ENCODE peak calls at places on chromosomes 13 and 19, in seven cellular contexts. H is H1, C is GM12878, P is HCT116, G is SK-N-SH, O is HepG2, I is K562. N is an unnamed sample.

GRCh38 chr13:68923995-68924394 is 1183.6 kb upstream of the ATXN8OS start:
- DNase-seq in H (no peak), C (no peak), P (no peak), G (no peak), O (no peak), I (no peak), N (no peak)

GRCh38 chr13:35712907-35713685 is 236.6 kb upstream of the MAB21L1 start:
- DNase-seq in H (no peak), C (no peak), P (no peak), G (peak), O (no peak), I (no peak), N (no peak)

GRCh38 chr19:39136225-39136940 is 10.8 kb downstream of the PAK4 start:
- DNase-seq in H (no peak), C (no peak), P (no peak), G (peak), O (no peak), I (no peak), N (no peak)

GRCh38 chr19:7489609-7490044 is 792 bp upstream of the PEX11G start:
- DNase-seq in H (no peak), C (no peak), P (no peak), G (no peak), O (no peak), I (peak), N (no peak)

GRCh38 chr13:43390101-43390500 is 366.7 kb downstream of the DNAJC15 start:
- DNase-seq in H (no peak), C (no peak), P (no peak), G (no peak), O (no peak), I (no peak), N (no peak)

GRCh38 chr13:70394149-70394548 is 285.9 kb upstream of the KLHL1 start:
- DNase-seq in H (peak), C (no peak), P (no peak), G (no peak), O (no peak), I (no peak), N (no peak)

GRCh38 chr13:26221399-26221720 is 754 bp downstream of the RNF6 start:
- DNase-seq in H (no peak), C (no peak), P (no peak), G (no peak), O (no peak), I (no peak), N (no peak)

GRCh38 chr19:6042776-6043726 is 65.1 kb upstream of the RANBP3 start:
- DNase-seq in H (no peak), C (no peak), P (no peak), G (no peak), O (no peak), I (no peak), N (no peak)

GRCh38 chr13:30074955-30075614 is 224.7 kb upstream of the UBL3 start:
- DNase-seq in H (no peak), C (no peak), P (no peak), G (no peak), O (no peak), I (no peak), N (no peak)

GRCh38 chr13:50094615-50095293 is 79.5 kb downstream of the KCNRG start:
- DNase-seq in H (no peak), C (no peak), P (no peak), G (no peak), O (no peak), I (no peak), N (no peak)

GRCh38 chr19:35038623-35039512 is 2.7 kb upstream of the HPN start:
- DNase-seq in H (no peak), C (no peak), P (no peak), G (peak), O (no peak), I (no peak), N (no peak)

GRCh38 chr13:40665061-40665753 is 1.2 kb downstream of the FOXO1 start:
- DNase-seq in H (no peak), C (no peak), P (no peak), G (peak), O (no peak), I (peak), N (peak)

GRCh38 chr19:13055213-13056051 is 47.2 kb downstream of the LYL1 start:
- DNase-seq in H (no peak), C (no peak), P (no peak), G (peak), O (no peak), I (no peak), N (no peak)

GRCh38 chr19:38274734-38275133 is 10.4 kb downstream of the SPINT2 start:
- DNase-seq in H (no peak), C (no peak), P (no peak), G (no peak), O (no peak), I (no peak), N (no peak)

GRCh38 chr13:30752201-30752797 is 17.0 kb downstream of the ALOX5AP start:
- DNase-seq in H (no peak), C (no peak), P (no peak), G (no peak), O (no peak), I (no peak), N (no peak)

GRCh38 chr13:99922631-99923404 is 48.7 kb downstream of the ZIC5 start:
- DNase-seq in H (no peak), C (no peak), P (no peak), G (no peak), O (no peak), I (no peak), N (no peak)

GRCh38 chr19:17680235-17680722 is 7.9 kb downstream of the UNC13A start:
- DNase-seq in H (no peak), C (peak), P (peak), G (no peak), O (no peak), I (peak), N (no peak)

GRCh38 chr13:20814224-20814910 is 40.6 kb upstream of the EEF1AKMT1 start:
- DNase-seq in H (no peak), C (no peak), P (no peak), G (peak), O (no peak), I (no peak), N (no peak)

GRCh38 chr13:101520672-101521071 is 68.2 kb downstream of the ITGBL1 start:
- DNase-seq in H (no peak), C (no peak), P (no peak), G (no peak), O (no peak), I (no peak), N (no peak)

GRCh38 chr13:22198001-22198400 is 527.1 kb downstream of the FGF9 start:
- DNase-seq in H (no peak), C (no peak), P (no peak), G (no peak), O (no peak), I (no peak), N (no peak)
- TF ChIP-seq JUND in H (no peak), C (no peak), P (no peak), G (no peak), O (no peak), I (no peak), N (no peak)

GRCh38 chr19:1725100-1726064 is 27.9 kb upstream of the ONECUT3 start:
- DNase-seq in H (no peak), C (no peak), P (no peak), G (peak), O (peak), I (peak), N (peak)
- TF ChIP-seq JUND in H (no peak), C (no peak), P (no peak), G (no peak), O (no peak), I (no peak), N (no peak)

GRCh38 chr19:41224632-41225031 is 5.6 kb downstream of the AXL start:
- DNase-seq in H (no peak), C (no peak), P (no peak), G (no peak), O (no peak), I (no peak), N (no peak)

GRCh38 chr19:41221514-41222205 is 2.6 kb downstream of the AXL start:
- DNase-seq in H (no peak), C (no peak), P (no peak), G (no peak), O (no peak), I (no peak), N (no peak)

GRCh38 chr19:41222240-41222639 is 3.2 kb downstream of the AXL start:
- DNase-seq in H (no peak), C (no peak), P (no peak), G (no peak), O (no peak), I (no peak), N (no peak)

GRCh38 chr19:41225238-41226052 is 6.4 kb downstream of the AXL start:
- DNase-seq in H (peak), C (no peak), P (peak), G (peak), O (peak), I (peak), N (no peak)

DNA sequence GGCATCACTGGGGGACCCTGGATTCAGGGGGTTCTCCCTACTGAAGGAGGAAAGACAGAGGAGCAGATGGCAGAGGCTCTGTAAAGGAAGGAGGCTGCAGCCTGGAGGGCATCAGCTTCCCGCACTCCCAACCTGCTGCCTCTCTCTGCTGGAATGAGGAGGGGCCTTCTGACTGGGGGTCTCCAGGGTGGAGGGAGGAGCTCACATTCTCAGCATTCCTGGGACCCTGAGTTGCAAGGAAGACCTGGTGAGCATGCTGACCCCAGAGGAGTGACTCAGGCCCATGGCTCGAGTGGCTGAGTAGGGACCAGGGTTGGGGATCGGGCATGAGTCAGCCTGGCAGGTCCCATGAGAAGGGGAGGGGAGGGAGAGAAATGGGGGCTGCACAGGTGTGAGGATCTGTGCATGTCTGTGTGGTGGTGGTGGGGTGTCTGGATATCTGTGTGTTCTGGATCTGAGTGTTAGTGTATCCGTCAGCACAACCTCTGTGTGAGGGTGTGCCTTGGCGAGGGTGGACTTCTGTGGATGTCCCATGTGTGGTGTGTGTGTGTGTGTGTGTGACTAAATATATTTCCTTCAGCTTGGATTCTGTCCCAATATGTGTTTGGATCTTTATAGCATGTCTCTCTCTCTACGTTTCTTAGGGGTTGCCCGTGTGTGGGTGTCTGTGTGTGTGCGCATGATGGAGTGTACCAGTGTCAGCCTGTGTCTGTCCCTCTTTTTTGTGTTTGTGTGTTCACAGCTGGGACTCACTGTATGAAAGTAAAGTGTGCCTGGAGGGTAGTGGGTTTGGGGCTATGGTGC is 4.6 kb downstream of the AXL start:
- DNase-seq in H (peak), C (no peak), P (peak), G (no peak), O (peak), I (no peak), N (no peak)
- TF ChIP-seq JUND in H (peak), C (no peak), P (peak), G (peak), O (no peak), I (peak), N (no peak)

GRCh38 chr13:33150146-33150545 is 133.9 kb downstream of the KL start:
- DNase-seq in H (no peak), C (no peak), P (no peak), G (no peak), O (peak), I (no peak), N (peak)
- TF ChIP-seq JUND in H (no peak), C (no peak), P (no peak), G (no peak), O (no peak), I (no peak), N (no peak)

DNA sequence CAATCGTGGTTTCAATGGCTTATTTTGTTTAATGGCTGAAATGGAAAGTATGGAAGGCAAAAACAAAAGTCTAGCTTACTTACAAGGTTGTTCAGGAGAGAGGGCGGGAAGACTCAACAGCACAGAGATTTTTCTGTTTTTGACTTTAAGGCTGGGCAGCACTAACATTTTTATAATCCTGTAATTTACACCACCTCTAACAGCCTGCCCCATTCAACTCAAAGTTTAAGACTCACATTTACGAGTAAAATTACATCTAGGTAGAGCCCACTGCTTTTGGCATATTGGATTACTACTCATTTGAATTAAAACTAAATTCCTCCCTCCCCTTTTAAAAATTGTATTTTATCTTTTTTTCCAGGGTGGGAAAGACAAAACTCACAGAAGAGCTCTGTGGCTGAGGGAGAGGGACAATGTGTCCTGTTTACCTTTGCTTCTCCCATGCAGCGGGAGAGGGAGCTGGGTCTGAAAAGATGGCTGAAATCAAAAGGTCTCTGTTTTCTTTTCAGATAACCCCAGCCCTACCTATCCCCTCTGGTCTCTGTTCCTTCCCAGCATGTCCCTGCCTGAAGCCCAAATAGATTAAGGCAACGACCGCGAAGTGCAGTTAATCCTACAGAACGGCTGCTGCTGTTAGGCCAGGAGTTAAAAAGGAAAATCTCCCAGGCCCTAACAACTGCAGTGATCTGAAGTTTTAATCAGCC is 6.6 kb downstream of the EFNB2 start:
- DNase-seq in H (no peak), C (no peak), P (no peak), G (no peak), O (no peak), I (no peak), N (no peak)
- TF ChIP-seq JUND in H (no peak), C (no peak), P (no peak), G (no peak), O (no peak), I (no peak), N (no peak)

DNA sequence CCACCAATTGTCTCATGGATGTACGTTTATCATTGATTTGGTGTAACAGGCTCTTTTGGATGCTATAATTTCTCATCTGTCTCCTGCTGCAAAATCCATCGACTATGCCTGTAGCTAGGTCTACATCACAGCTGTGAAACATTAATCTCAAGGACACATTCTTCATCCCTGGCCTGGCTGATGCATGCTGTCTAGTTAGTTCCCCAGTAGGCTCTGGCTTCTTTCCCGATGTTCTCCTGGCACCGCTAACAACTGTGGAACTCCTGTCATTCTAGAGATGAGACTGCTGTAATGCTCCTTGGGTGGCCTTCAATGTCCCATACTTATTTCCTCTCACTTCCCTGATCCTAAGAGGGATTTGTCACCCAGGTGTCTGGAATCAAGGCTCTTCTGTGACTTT is 227.7 kb downstream of the DCT start:
- DNase-seq in H (no peak), C (no peak), P (no peak), G (no peak), O (no peak), I (no peak), N (no peak)
- TF ChIP-seq JUND in H (no peak), C (no peak), P (no peak), G (no peak), O (no peak), I (no peak), N (no peak)

GRCh38 chr13:74919914-74920313 is 562.1 kb downstream of the TBC1D4 start:
- DNase-seq in H (no peak), C (no peak), P (no peak), G (no peak), O (no peak), I (peak), N (no peak)

GRCh38 chr13:74920361-74920760 is 561.6 kb downstream of the TBC1D4 start:
- DNase-seq in H (no peak), C (no peak), P (no peak), G (no peak), O (no peak), I (peak), N (no peak)

GRCh38 chr13:74920945-74921725 is 560.8 kb downstream of the TBC1D4 start:
- DNase-seq in H (no peak), C (no peak), P (no peak), G (no peak), O (no peak), I (peak), N (no peak)

GRCh38 chr13:74927823-74928222 is 554.1 kb downstream of the TBC1D4 start:
- DNase-seq in H (no peak), C (no peak), P (no peak), G (no peak), O (no peak), I (no peak), N (no peak)

DNA sequence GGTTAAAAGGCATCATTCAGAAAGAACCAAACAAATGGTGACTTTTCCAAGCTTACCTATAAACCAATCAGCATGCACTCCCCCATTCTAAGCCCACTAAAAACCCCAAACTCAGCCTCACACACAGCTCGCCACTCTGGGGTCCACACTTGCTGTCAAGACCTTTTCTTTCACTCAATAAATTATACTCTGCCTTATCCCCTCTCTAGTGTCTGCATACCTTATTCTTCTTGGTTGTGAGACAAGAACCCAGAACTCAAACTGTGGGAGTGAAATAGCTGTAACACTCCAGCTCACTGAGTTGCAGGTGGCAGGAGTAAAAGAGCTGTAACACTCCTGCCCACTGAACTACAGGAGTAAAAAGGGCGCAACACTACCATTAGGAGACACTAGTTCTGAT is 559.0 kb downstream of the TBC1D4 start:
- DNase-seq in H (no peak), C (no peak), P (no peak), G (no peak), O (no peak), I (no peak), N (no peak)
- TF ChIP-seq JUND in H (no peak), C (no peak), P (no peak), G (no peak), O (no peak), I (no peak), N (no peak)

DNA sequence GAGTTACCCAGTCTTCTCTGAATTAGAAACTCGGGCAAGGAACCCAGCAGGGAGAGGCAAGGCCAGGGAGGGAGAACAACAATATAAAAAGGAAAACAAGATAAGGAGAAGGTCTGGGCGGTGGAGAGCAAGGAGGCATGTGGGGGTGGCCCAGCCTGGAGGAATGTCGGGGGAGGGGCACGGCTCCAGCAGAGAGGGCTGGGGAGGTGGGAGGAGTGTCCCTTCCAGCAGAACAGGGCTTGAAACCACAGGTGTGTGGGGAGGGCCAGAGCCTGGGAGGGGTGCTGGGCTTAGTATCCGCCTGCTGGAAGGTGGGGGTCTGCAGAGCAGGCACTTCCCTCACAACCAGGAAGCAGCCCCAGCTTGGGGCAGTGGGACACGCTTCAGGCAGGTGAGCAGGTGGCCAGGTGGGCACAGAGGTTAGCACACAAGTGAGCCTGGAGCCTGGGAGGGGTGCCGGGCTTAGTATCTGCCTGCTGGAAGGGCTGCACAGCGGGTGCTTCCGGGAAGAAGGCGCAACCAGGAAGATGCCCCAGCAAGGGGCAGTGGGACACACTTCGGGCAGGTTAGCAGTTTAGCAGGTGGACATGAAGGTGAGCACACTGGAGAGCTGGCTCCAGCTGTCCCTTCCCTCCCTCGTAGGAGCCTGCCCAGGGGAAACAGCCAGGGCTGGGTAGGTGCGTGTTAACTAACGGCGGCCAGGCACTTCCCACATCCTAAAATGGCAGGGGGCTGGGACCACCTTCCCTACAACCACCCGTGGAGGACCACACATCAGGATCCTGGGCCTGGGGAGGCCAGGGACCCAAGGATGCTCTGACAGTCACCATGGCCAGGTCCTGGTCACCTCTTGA is 3.1 kb downstream of the GAS6 start:
- DNase-seq in H (peak), C (no peak), P (no peak), G (no peak), O (no peak), I (peak), N (no peak)
- TF ChIP-seq JUND in H (no peak), C (no peak), P (no peak), G (no peak), O (no peak), I (no peak), N (no peak)

DNA sequence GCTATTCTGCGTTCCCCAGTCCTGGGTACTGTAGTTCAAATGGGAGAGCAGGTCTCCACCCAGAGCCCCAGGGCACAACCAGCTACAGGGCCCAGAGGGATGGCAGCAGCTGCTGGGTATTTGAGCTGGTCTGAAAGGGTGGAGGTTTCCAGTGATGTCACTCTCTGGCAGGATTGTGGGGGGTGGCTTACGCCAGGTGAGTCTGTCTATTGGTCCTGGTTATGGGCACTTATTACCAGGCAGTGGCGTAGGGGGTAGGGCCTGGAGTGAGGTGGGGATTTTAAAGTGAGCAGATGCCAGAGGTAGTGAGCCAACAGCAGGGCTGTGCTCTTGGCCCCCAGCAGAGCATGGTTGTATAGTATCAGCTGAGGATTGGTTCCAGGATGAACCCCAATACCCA is 6.2 kb downstream of the RPS19 start:
- DNase-seq in H (no peak), C (no peak), P (no peak), G (peak), O (no peak), I (no peak), N (no peak)
- TF ChIP-seq JUND in H (no peak), C (no peak), P (no peak), G (no peak), O (no peak), I (no peak), N (no peak)

GRCh38 chr13:112891477-112892401 is 77.3 kb upstream of the MCF2L start:
- DNase-seq in H (no peak), C (no peak), P (no peak), G (no peak), O (no peak), I (no peak), N (no peak)
- TF ChIP-seq JUND in H (no peak), C (no peak), P (no peak), G (no peak), O (no peak), I (no peak), N (no peak)